ENCODE peak calls at places on chromosomes 16 and 17, in six cellular contexts. One of them, this sample, is unnamed.

GRCh38 chr16:35690413-35690812 is 2231.0 kb downstream of the TP53TG3F start:
- DNase-seq in GM20000: no peak
- DNase-seq in left lobe of liver: peak
- DNase-seq in NCI-H69: no peak
- DNase-seq in NCI-H146: no peak
- DNase-seq in H7: no peak
- DNase-seq in this sample: no peak

GRCh38 chr17:77466596-77467223 is 325.9 kb downstream of the SEC14L1 start:
- DNase-seq in GM20000: no peak
- DNase-seq in NCI-H69: no peak
- DNase-seq in H7: peak
- DNase-seq in NCI-H146: no peak
- DNase-seq in left lobe of liver: no peak
- DNase-seq in this sample: no peak

GRCh38 chr16:8099586-8099985 is 490.7 kb downstream of the TMEM114 start:
- DNase-seq in H7: no peak
- DNase-seq in NCI-H146: no peak
- DNase-seq in left lobe of liver: no peak
- DNase-seq in NCI-H69: no peak
- DNase-seq in GM20000: no peak
- DNase-seq in this sample: no peak

GRCh38 chr16:50839356-50839755 is 97.5 kb downstream of the CYLD start:
- DNase-seq in H7: no peak
- DNase-seq in NCI-H146: no peak
- DNase-seq in left lobe of liver: peak
- DNase-seq in GM20000: no peak
- DNase-seq in NCI-H69: no peak
- DNase-seq in this sample: no peak

GRCh38 chr16:86734559-86735480 is 156.5 kb downstream of the FOXL1 start:
- DNase-seq in NCI-H146: no peak
- DNase-seq in left lobe of liver: no peak
- DNase-seq in GM20000: no peak
- DNase-seq in H7: peak
- DNase-seq in NCI-H69: no peak
- DNase-seq in this sample: no peak

GRCh38 chr16:30775131-30775380 is 11.9 kb downstream of the ZNF629 start:
- DNase-seq in H7: no peak
- DNase-seq in GM20000: no peak
- DNase-seq in NCI-H69: no peak
- DNase-seq in NCI-H146: no peak
- DNase-seq in left lobe of liver: no peak
- DNase-seq in this sample: no peak

GRCh38 chr17:13016881-13017622 is 775 bp downstream of the ELAC2 start:
- DNase-seq in NCI-H146: peak
- DNase-seq in H7: no peak
- DNase-seq in GM20000: no peak
- DNase-seq in NCI-H69: no peak
- DNase-seq in left lobe of liver: no peak
- DNase-seq in this sample: peak

GRCh38 chr17:39361064-39361463 is 40.4 kb downstream of the FBXL20 start:
- DNase-seq in NCI-H69: no peak
- DNase-seq in H7: no peak
- DNase-seq in GM20000: no peak
- DNase-seq in NCI-H146: no peak
- DNase-seq in left lobe of liver: no peak
- DNase-seq in this sample: no peak

GRCh38 chr17:18910881-18911280 is 41.1 kb upstream of the SLC5A10 start:
- DNase-seq in NCI-H69: no peak
- DNase-seq in H7: no peak
- DNase-seq in left lobe of liver: peak
- DNase-seq in NCI-H146: no peak
- DNase-seq in GM20000: no peak
- DNase-seq in this sample: no peak

GRCh38 chr16:73186752-73187151 is 138.8 kb upstream of the ZFHX3 start:
- DNase-seq in left lobe of liver: no peak
- DNase-seq in H7: no peak
- DNase-seq in NCI-H69: no peak
- DNase-seq in NCI-H146: no peak
- DNase-seq in GM20000: no peak
- DNase-seq in this sample: no peak

GRCh38 chr16:78137782-78138616 is 38.5 kb downstream of the WWOX start:
- DNase-seq in H7: no peak
- DNase-seq in left lobe of liver: no peak
- DNase-seq in GM20000: no peak
- DNase-seq in NCI-H146: no peak
- DNase-seq in NCI-H69: no peak
- DNase-seq in this sample: no peak

GRCh38 chr17:43703630-43704029 is 41.9 kb upstream of the MEOX1 start:
- DNase-seq in left lobe of liver: no peak
- DNase-seq in H7: no peak
- DNase-seq in GM20000: no peak
- DNase-seq in NCI-H69: no peak
- DNase-seq in NCI-H146: no peak
- DNase-seq in this sample: no peak

GRCh38 chr17:50946223-50946890 is 80.2 kb upstream of the TOB1 start:
- DNase-seq in NCI-H69: no peak
- DNase-seq in left lobe of liver: peak
- DNase-seq in H7: peak
- DNase-seq in NCI-H146: no peak
- DNase-seq in GM20000: peak
- DNase-seq in this sample: no peak

GRCh38 chr17:56144205-56144604 is 9.1 kb upstream of the ANKFN1 start:
- DNase-seq in left lobe of liver: no peak
- DNase-seq in GM20000: no peak
- DNase-seq in NCI-H69: peak
- DNase-seq in NCI-H146: no peak
- DNase-seq in H7: no peak
- DNase-seq in this sample: no peak

GRCh38 chr16:57013902-57014301 is 24.5 kb downstream of the NLRC5 start:
- DNase-seq in GM20000: no peak
- DNase-seq in left lobe of liver: no peak
- DNase-seq in NCI-H146: no peak
- DNase-seq in NCI-H69: no peak
- DNase-seq in H7: no peak
- DNase-seq in this sample: no peak

GRCh38 chr17:9237661-9238301 is 216.5 kb downstream of the NTN1 start:
- DNase-seq in NCI-H69: peak
- DNase-seq in left lobe of liver: no peak
- DNase-seq in GM20000: no peak
- DNase-seq in NCI-H146: peak
- DNase-seq in H7: no peak
- DNase-seq in this sample: no peak